ENCODE peak calls at places on chromosome 4, in four cellular contexts. K is A549; R is uterus; U is activated CD4-positive, alpha-beta T cell treated with anti-CD3 and anti-CD28 coated beads for 48 hours. C is an unnamed sample.

GRCh38 chr4:111979921-111980320 is 165.3 kb upstream of the FAM241A start:
- DNase-seq in U (no peak), K (no peak), R (no peak), C (no peak)

GRCh38 chr4:40576651-40577480 is 52.8 kb downstream of the RBM47 start:
- DNase-seq in K (peak; percentile 85), R (peak; percentile 25), U (peak; percentile 27), C (peak; percentile 38)

GRCh38 chr4:139901516-139902327 is 236.1 kb downstream of the MGST2 start:
- DNase-seq in R (no peak), K (no peak), U (no peak), C (no peak)

GRCh38 chr4:1154523-1155182 is 17.7 kb downstream of the SPON2 start:
- DNase-seq in R (no peak), U (no peak), K (no peak), C (no peak)

GRCh38 chr4:106017975-106018374 is 122.7 kb downstream of the NPNT start:
- DNase-seq in R (no peak), K (no peak), U (no peak), C (no peak)

GRCh38 chr4:127558088-127558487 is 74.7 kb upstream of the INTU start:
- DNase-seq in R (no peak), U (no peak), K (no peak), C (no peak)

GRCh38 chr4:74033721-74034120 is 4.8 kb downstream of the CXCL3 start:
- DNase-seq in R (no peak), K (no peak), U (no peak), C (no peak)

GRCh38 chr4:119656986-119657635 is 28.5 kb upstream of the PDE5A start:
- DNase-seq in U (no peak), R (no peak), K (no peak), C (no peak)

GRCh38 chr4:118954246-118954645 is 65.6 kb downstream of the SYNPO2 start:
- DNase-seq in R (no peak), K (no peak), U (no peak), C (no peak)

GRCh38 chr4:22637306-22637705 is 55.4 kb upstream of the GBA3 start:
- DNase-seq in U (no peak), K (no peak), R (no peak), C (no peak)

GRCh38 chr4:76952631-76953587 is 3.4 kb downstream of the SEPTIN11 start:
- DNase-seq in K (no peak), R (no peak), U (no peak), C (no peak)

GRCh38 chr4:106366026-106366425 is 2.6 kb downstream of the GIMD1 start:
- DNase-seq in U (no peak), R (no peak), K (no peak), C (no peak)

GRCh38 chr4:8044699-8045098 is 105.0 kb upstream of the AFAP1 start:
- DNase-seq in U (no peak), R (no peak), K (no peak), C (no peak)

GRCh38 chr4:137474711-137475301 is 57.5 kb downstream of the PCDH18 start:
- DNase-seq in R (no peak), U (no peak), K (no peak), C (no peak)

GRCh38 chr4:82797591-82798081 is 960 bp downstream of the SCD5 start:
- DNase-seq in R (no peak), U (peak; percentile 17), K (no peak), C (peak; percentile 60)

GRCh38 chr4:54386270-54386669 is 157.2 kb downstream of the PDGFRA start:
- DNase-seq in K (no peak), R (no peak), U (no peak), C (no peak)

GRCh38 chr4:145956288-145956890 is 17.8 kb upstream of the ZNF827 start:
- DNase-seq in U (peak; percentile 49), R (peak; percentile 20), K (no peak), C (no peak)

GRCh38 chr4:150574678-150575077 is 7.3 kb upstream of the MAB21L2 start:
- DNase-seq in U (no peak), R (no peak), K (no peak), C (no peak)

GRCh38 chr4:61443813-61444510 is 243.8 kb downstream of the ADGRL3 start:
- DNase-seq in R (no peak), K (no peak), U (no peak), C (no peak)

GRCh38 chr4:98793658-98794057 is 135.2 kb upstream of the TSPAN5 start:
- DNase-seq in R (no peak), K (no peak), U (no peak), C (no peak)

GRCh38 chr4:36394352-36394903 is 113.0 kb downstream of the DTHD1 start:
- DNase-seq in R (no peak), K (no peak), U (peak; percentile 51), C (no peak)

GRCh38 chr4:186840222-186840701 is 116.6 kb upstream of the FAT1 start:
- DNase-seq in K (no peak), U (no peak), R (peak; percentile 68), C (peak; percentile 44)

GRCh38 chr4:7266525-7267292 is 74.4 kb downstream of the SORCS2 start:
- DNase-seq in U (no peak), K (peak; percentile 89), R (no peak), C (no peak)

GRCh38 chr4:53935780-53936179 is 128.6 kb downstream of the CHIC2 start:
- DNase-seq in R (no peak), K (no peak), U (no peak), C (no peak)

GRCh38 chr4:138090145-138090917 is 151.8 kb downstream of the SLC7A11 start:
- DNase-seq in U (peak; percentile 35), R (peak; percentile 59), K (peak; percentile 70), C (peak; percentile 48)

GRCh38 chr4:7431696-7432530 is 2.8 kb downstream of the PSAPL1 start:
- DNase-seq in K (no peak), U (no peak), R (no peak), C (peak; percentile 13)

GRCh38 chr4:56844817-56845580 is 23.5 kb upstream of the SPINK2 start:
- DNase-seq in U (no peak), R (no peak), K (no peak), C (no peak)

GRCh38 chr4:37825943-37826281 is 574 bp upstream of the PGM2 start:
- DNase-seq in R (no peak), K (no peak), U (no peak), C (peak; percentile 21)

GRCh38 chr4:67521506-67521905 is 23.8 kb downstream of the CENPC start:
- DNase-seq in U (no peak), R (no peak), K (no peak), C (no peak)